ENCODE peak calls at places on chromosomes 13 and 19, in six cellular contexts. F is IMR-90, D is H1, I is neuronal stem cell, J is mesenchymal stem cell, O is trophoblast cell. E is an unnamed sample.

GRCh38 chr19:18898081-18898532 is 2.1 kb upstream of the CERS1 start:
- DNase-seq in F (no peak), D (no peak), I (no peak), J (no peak), O (peak; percentile 68), E (no peak)

GRCh38 chr13:21475115-21475514 is 16.0 kb upstream of the ZDHHC20 start:
- DNase-seq in F (no peak), D (no peak), I (no peak), J (no peak), O (peak; percentile 87), E (no peak)

GRCh38 chr19:57719901-57720519 is 7.4 kb downstream of the ZNF671 start:
- DNase-seq in F (no peak), D (no peak), I (no peak), J (no peak), O (no peak), E (no peak)

GRCh38 chr13:41802684-41803554 is 158.0 kb downstream of the VWA8 start:
- DNase-seq in F (peak; percentile 85), D (no peak), I (no peak), J (peak; percentile 75), O (peak; percentile 71), E (no peak)

GRCh38 chr19:13381827-13382632 is 124.2 kb downstream of the CACNA1A start:
- DNase-seq in F (peak; percentile 4), D (no peak), I (no peak), J (no peak), O (no peak), E (no peak)

GRCh38 chr19:1855828-1856255 is 7.5 kb downstream of the KLF16 start:
- DNase-seq in F (peak; percentile 23), D (no peak), I (no peak), J (no peak), O (no peak), E (no peak)

GRCh38 chr13:42715909-42716308 is 65.5 kb upstream of the FAM216B start:
- DNase-seq in F (no peak), D (no peak), I (no peak), J (no peak), O (no peak), E (no peak)

GRCh38 chr13:99269627-99270252 is 11.6 kb upstream of the GPR18 start:
- DNase-seq in F (peak; percentile 78), D (no peak), I (no peak), J (peak; percentile 75), O (peak; percentile 55), E (no peak)

GRCh38 chr13:98158172-98158907 is 15.4 kb downstream of the FARP1 start:
- DNase-seq in F (no peak), D (no peak), I (no peak), J (no peak), O (peak; percentile 59), E (no peak)

GRCh38 chr13:113013878-113014751 is 45.1 kb downstream of the MCF2L start:
- DNase-seq in F (no peak), D (no peak), I (no peak), J (no peak), O (no peak), E (no peak)

GRCh38 chr13:113014752-113015745 is 46.0 kb downstream of the MCF2L start:
- DNase-seq in F (no peak), D (no peak), I (no peak), J (no peak), O (no peak), E (no peak)

GRCh38 chr13:113016526-113017295 is 47.7 kb downstream of the MCF2L start:
- DNase-seq in F (no peak), D (no peak), I (no peak), J (no peak), O (peak; percentile 56), E (no peak)

GRCh38 chr13:113017506-113018215 is 48.6 kb downstream of the MCF2L start:
- DNase-seq in F (no peak), D (no peak), I (no peak), J (no peak), O (no peak), E (no peak)

DNA sequence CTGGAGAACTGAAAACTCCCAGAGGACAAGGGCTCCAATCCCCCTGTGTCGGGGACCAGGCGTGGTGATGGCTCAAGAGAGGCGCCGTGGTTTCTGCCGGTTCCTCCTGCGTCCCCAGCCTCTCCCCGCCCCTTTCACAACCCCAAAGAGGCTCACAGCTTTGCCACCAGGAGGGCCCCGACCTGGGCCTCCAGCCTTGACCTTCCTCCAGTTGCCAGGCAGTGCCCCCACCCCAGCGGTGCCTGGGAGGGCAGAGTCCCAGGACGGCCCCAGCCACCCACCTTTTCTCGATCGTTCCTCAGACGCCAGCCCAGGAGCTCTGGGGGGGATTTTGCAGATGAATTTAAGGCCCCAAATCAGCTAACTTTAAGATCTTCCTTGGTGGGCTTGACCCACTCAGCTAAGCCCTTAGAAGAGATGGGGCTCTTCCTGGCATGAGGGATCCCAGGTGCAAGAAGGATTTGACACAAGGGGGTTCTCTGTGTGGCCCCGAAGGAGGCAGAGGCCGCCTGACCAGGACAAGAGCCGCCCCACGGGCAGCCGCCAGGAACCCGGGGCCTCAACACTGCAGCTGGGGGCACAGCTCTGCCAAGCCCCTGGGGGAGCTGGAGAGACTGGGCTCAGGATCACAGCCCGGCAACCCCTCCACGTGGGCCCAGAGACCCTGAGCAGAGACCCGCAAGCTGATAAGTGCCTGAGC is 47.0 kb downstream of the MCF2L start:
- DNase-seq in F (no peak), D (no peak), I (no peak), J (no peak), O (no peak), E (no peak)
- H3K14ac ChIP-seq in F (no peak overlapping the region), D (no peak overlapping the region), I (no peak overlapping the region), J (no peak overlapping the region), O (no peak overlapping the region), E (no peak overlapping the region)

DNA sequence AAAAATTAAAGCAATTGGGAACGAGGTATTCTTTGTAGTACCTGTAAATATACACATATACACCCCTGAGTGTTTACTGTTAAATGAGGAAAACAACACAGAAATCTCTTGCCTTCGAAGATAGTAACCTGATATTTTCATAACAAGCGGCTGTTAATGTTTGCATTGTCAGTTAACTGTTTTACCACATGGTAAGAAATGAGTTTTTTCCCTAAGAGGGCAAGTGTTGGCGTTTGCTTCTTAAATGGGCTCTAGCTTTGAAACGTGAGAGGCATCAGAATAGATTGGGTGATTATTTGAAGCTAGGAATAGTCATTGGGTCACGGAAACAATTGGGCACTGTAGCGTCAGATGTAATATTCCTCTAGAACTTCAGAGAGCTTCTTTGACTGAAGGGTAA is 22.0 kb upstream of the UPF3A start:
- DNase-seq in F (no peak), D (no peak), I (no peak), J (no peak), O (no peak), E (no peak)
- H3K14ac ChIP-seq in F (no peak overlapping the region), D (no peak overlapping the region), I (no peak overlapping the region), J (no peak overlapping the region), O (no peak overlapping the region), E (no peak overlapping the region)

DNA sequence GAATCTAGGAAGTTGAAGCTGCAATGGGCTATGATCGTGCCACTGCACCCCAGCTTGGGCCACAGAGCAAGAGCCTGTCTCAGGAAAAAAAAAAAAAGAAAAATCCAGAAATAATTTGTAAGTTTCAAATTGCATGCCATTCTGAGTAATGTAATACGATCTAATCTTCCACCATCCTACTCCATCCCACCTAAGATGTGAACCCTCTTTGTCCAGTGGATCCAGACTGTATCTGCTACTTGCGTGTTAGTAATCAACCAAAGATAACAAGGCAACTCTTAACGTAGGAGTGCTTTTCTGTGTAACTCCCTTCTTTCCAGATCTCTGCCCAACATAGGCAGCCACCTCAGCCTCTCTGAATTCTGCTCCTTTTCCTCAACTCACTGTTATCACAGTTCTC is 24.3 kb downstream of the RFC3 start:
- DNase-seq in F (peak; percentile 5), D (no peak), I (no peak), J (no peak), O (no peak), E (no peak)
- H3K14ac ChIP-seq in F (no peak overlapping the region), D (no peak overlapping the region), I (no peak overlapping the region), J (no peak overlapping the region), O (no peak overlapping the region), E (no peak overlapping the region)

GRCh38 chr13:45178349-45179142 is 22.3 kb downstream of the KCTD4 start:
- DNase-seq in F (peak; percentile 93), D (no peak), I (no peak), J (peak; percentile 86), O (no peak), E (no peak)

GRCh38 chr13:45174478-45174877 is 26.4 kb downstream of the KCTD4 start:
- DNase-seq in F (no peak), D (no peak), I (no peak), J (no peak), O (no peak), E (no peak)

GRCh38 chr13:45180713-45181601 is 19.9 kb downstream of the KCTD4 start:
- DNase-seq in F (peak; percentile 46), D (no peak), I (no peak), J (no peak), O (no peak), E (no peak)

GRCh38 chr13:45180303-45180702 is 20.5 kb downstream of the KCTD4 start:
- DNase-seq in F (no peak), D (no peak), I (no peak), J (no peak), O (no peak), E (no peak)

GRCh38 chr13:45179428-45179827 is 21.4 kb downstream of the KCTD4 start:
- DNase-seq in F (peak; percentile 63), D (no peak), I (no peak), J (no peak), O (no peak), E (no peak)
- H3K14ac ChIP-seq in F (peak overlapping the region; percentile 86), D (no peak overlapping the region), I (no peak overlapping the region), J (no peak overlapping the region), O (no peak overlapping the region), E (no peak overlapping the region)